ENCODE peak calls at places on chromosomes 13 and 19, in five cellular contexts. Q is Peyer's patch, O is progenitor cell of endocrine pancreas, M is GM06990, E is fibroblast of pulmonary artery. B is an unnamed sample.

GRCh38 chr13:42626461-42626860 is 52.5 kb downstream of the TNFSF11 start:
- DNase-seq in Q (no peak), E (no peak), M (no peak), O (no peak), B (no peak)

GRCh38 chr19:1252818-1253513 is 4.6 kb downstream of the MIDN start:
- DNase-seq in O (no peak), M (peak; percentile 76), Q (peak; percentile 92), E (peak; percentile 98), B (peak; percentile 99)

GRCh38 chr19:54204767-54205468 is 4.3 kb downstream of the RPS9 start:
- DNase-seq in M (no peak), Q (no peak), O (no peak), E (no peak), B (no peak)

GRCh38 chr19:14505488-14506239 is 9.7 kb upstream of the GIPC1 start:
- DNase-seq in Q (peak; percentile 75), M (no peak), O (peak; percentile 56), E (peak; percentile 56), B (peak; percentile 81)

GRCh38 chr13:37429976-37430375 is 168.6 kb downstream of the POSTN start:
- DNase-seq in M (no peak), E (peak; percentile 78), O (no peak), Q (no peak), B (peak; percentile 80)

GRCh38 chr13:75550159-75550567 is 572 bp downstream of the UCHL3 start:
- DNase-seq in M (no peak), Q (no peak), O (no peak), E (peak; percentile 70), B (peak; percentile 64)

GRCh38 chr13:23748591-23748990 is 140.6 kb downstream of the MIPEP start:
- DNase-seq in Q (no peak), O (no peak), E (no peak), M (no peak), B (no peak)

GRCh38 chr13:52034616-52035226 is 10.2 kb downstream of the UTP14C start:
- DNase-seq in O (no peak), Q (no peak), E (no peak), M (no peak), B (peak; percentile 9)

GRCh38 chr19:9309974-9310446 is 372 bp upstream of the ZNF699 start:
- DNase-seq in Q (no peak), E (peak; percentile 93), O (peak; percentile 76), M (no peak), B (no peak)

GRCh38 chr13:20616059-20616797 is 49.3 kb downstream of the IFT88 start:
- DNase-seq in E (peak; percentile 81), M (no peak), O (no peak), Q (no peak), B (peak; percentile 75)

GRCh38 chr13:85347251-85347650 is 452.0 kb downstream of the SLITRK6 start:
- DNase-seq in E (no peak), O (no peak), M (no peak), Q (no peak), B (no peak)

GRCh38 chr13:112616586-112617381 is 28.8 kb upstream of the TUBGCP3 start:
- DNase-seq in Q (no peak), O (no peak), E (peak; percentile 59), M (no peak), B (peak; percentile 59)

GRCh38 chr13:92390217-92390616 is 836.4 kb upstream of the GPC6 start:
- DNase-seq in O (no peak), Q (no peak), E (no peak), M (no peak), B (peak; percentile 37)

GRCh38 chr13:75587679-75588078 is 38.1 kb downstream of the UCHL3 start:
- DNase-seq in M (no peak), E (peak; percentile 9), O (no peak), Q (no peak), B (no peak)

GRCh38 chr19:1691589-1692290 is 39.3 kb upstream of the TCF3 start:
- DNase-seq in Q (no peak), O (no peak), E (no peak), M (no peak), B (no peak)

GRCh38 chr13:114004416-114005205 is 30.7 kb upstream of the C13orf46 start:
- DNase-seq in E (peak; percentile 90), Q (no peak), M (no peak), O (no peak), B (peak; percentile 97)

GRCh38 chr13:100674848-100675659 is 459 bp upstream of the TMTC4 start:
- DNase-seq in E (peak; percentile 98), M (peak; percentile 99), Q (peak; percentile 100), O (peak; percentile 100), B (peak; percentile 98)

GRCh38 chr13:78787189-78787588 is 128.2 kb upstream of the OBI1 start:
- DNase-seq in M (no peak), Q (no peak), O (no peak), E (peak; percentile 3), B (no peak)

GRCh38 chr13:45943965-45944364 is 92.4 kb upstream of the SIAH3 start:
- DNase-seq in M (no peak), Q (no peak), E (peak; percentile 40), O (no peak), B (peak; percentile 51)

GRCh38 chr19:10390652-10391286 is 10.4 kb upstream of the TYK2 start:
- DNase-seq in O (peak; percentile 60), E (peak; percentile 81), M (no peak), Q (peak; percentile 64), B (peak; percentile 78)

GRCh38 chr13:98206946-98207345 is 29.9 kb upstream of the RNF113B start:
- DNase-seq in Q (no peak), O (no peak), E (peak; percentile 78), M (no peak), B (peak; percentile 100)

GRCh38 chr19:47623921-47624391 is 15.0 kb downstream of the BICRA start:
- DNase-seq in Q (peak; percentile 70), O (no peak), E (no peak), M (no peak), B (no peak)

GRCh38 chr13:50713849-50714248 is 129.6 kb downstream of the DLEU7 start:
- DNase-seq in O (no peak), M (peak; percentile 13), E (peak; percentile 85), Q (no peak), B (peak; percentile 86)

GRCh38 chr13:24173775-24174174 is 13.3 kb downstream of the SPATA13 start:
- DNase-seq in Q (no peak), O (no peak), E (no peak), M (no peak), B (no peak)

GRCh38 chr13:102724923-102725322 is 30.1 kb upstream of the METTL21C start:
- DNase-seq in E (peak; percentile 74), O (no peak), Q (no peak), M (no peak), B (peak; percentile 70)

DNA sequence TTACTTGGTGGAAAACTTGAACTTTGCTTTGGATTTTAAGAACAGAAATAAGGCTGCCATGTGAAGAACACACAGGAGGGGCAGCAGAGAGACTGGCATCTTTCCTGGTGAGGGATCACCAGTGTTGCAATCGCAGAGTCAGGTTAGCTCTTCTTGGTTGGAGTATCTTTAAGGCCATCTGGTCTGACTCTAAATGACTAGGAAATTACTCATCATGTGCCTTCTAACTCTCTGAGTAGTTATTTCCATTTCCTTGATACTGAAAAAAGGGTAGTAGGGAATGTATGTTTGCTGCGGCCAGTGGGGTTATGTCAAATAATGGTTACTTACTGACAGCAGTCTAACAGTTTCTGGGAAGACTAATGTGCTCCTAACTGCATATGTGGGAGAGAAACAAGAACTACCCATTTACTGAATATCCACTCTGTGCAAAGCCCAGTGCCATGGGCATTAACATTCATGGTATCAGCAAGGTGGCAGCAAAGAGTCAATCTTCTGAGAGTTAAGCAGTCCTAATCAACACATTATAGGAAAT is 122.1 kb downstream of the COG6 start:
- DNase-seq in Q (no peak), M (no peak), E (peak; percentile 87), O (no peak), B (peak; percentile 86)
- TF ChIP-seq CTCF in Q (no peak), M (peak; percentile 33), E (peak; percentile 53), O (peak; percentile 18), B (peak; percentile 46)

DNA sequence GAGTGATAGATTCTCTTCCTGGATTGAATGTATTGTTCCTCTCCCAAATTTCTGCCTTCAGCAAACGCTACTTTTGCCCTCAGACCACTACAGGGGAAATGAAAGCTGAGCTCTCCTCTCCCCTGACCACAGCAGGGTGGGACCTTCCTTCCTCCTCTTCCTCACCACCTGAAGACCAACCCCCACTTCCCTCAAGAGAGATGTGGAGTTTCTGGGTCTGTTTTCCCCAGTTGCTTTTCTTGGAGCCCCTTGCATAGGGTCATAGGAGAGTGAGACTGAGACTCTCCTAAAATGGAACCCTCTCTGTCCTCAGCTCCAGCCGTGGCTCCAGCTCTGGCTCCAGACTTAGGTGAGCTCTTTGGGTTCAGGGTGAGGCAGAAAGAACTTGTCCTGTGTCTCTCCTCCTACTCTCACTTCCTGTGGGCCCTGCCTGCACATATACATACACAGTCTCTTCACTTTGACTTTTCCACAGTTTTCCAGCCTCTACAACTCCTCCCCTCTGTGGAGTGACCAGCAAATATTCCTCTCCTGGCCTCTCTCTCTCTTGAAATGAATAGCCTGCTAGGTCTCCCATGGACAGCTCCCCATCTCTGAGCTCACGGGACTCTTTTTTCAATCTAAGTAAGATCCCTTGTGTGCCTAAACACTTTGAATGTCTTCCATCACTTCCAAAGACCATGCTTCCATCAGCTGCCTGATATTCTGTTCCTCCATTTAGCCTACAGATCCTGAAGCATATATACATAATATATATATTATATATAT is 19.2 kb upstream of the ZNF175 start:
- DNase-seq in M (no peak), O (no peak), E (no peak), Q (no peak), B (no peak)
- TF ChIP-seq CTCF in M (no peak), O (no peak), E (no peak), Q (no peak), B (no peak)

GRCh38 chr19:32910874-32911273 is 41.3 kb upstream of the SLC7A9 start:
- DNase-seq in M (no peak), O (no peak), Q (no peak), E (no peak), B (no peak)
- TF ChIP-seq CTCF in M (no peak), O (no peak), Q (no peak), E (no peak), B (no peak)

GRCh38 chr19:18895828-18896341 is at the start of gene CERS1:
- DNase-seq in E (no peak), Q (no peak), M (no peak), O (no peak), B (peak; percentile 10)

GRCh38 chr19:18893573-18894253 is 2.2 kb downstream of the CERS1 start:
- DNase-seq in Q (no peak), O (no peak), E (no peak), M (no peak), B (no peak)

GRCh38 chr19:18894254-18895037 is 1.5 kb downstream of the CERS1 start:
- DNase-seq in O (no peak), M (no peak), E (peak; percentile 52), Q (no peak), B (no peak)

GRCh38 chr19:18896421-18896841 is 473 bp upstream of the CERS1 start:
- DNase-seq in O (no peak), E (no peak), M (no peak), Q (no peak), B (no peak)

DNA sequence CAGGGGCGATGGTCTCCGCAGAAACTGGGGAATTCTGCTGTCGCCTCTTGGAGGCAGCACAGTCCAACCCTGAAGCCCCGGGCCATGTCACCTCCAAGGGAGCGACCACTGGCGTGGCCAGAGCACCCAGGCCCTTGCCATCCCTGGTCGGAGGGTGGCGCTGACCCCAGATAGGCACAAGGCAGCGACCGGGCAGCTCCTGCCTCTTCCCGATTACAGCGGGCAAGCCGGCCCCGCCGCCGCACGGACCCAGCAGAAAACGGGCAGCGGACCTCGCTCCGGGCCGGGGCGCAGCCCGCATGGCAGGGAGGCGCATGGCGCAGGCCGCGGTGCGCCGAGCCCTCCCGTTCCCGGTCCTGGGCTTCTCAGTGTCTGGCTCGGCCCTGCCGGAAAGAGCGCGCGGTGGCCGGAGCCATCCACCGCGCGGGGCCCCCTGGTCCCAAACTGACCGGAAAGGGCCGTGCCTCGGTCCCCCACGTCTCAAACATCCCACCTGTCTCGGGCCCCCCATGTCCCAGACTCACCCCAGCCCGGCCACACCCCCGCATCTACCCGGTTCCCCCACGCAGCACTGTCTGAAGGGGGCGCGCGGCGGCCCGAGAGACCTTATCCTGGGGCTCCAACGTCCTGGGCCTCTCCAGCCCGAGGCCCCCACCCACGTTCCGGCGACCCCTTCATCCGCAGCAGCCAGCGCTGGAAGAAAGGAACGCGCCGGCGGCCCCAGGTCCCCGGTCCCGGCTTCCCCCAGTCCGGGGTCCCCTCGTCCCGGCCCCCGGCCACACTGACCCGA is 725 bp downstream of the CERS1 start:
- DNase-seq in E (peak; percentile 34), Q (no peak), M (no peak), O (peak; percentile 65), B (peak; percentile 39)
- TF ChIP-seq CTCF in E (peak; percentile 25), Q (no peak), M (peak; percentile 17), O (peak; percentile 64), B (peak; percentile 36)